ENCODE peak calls at places on chromosomes 6 and 20, in six cellular contexts. One of them, this sample, is unnamed.

GRCh38 chr6:90294008-90294511 is 2.6 kb downstream of the BACH2 start:
- DNase-seq in HepG2: no peak
- DNase-seq in left cardiac atrium: no peak
- DNase-seq in type B pancreatic cell: no peak
- DNase-seq in SJCRH30: no peak
- DNase-seq in mucosa of descending colon: no peak
- DNase-seq in this sample: no peak

GRCh38 chr6:137217801-137218472 is 1.2 kb downstream of the IFNGR1 start:
- DNase-seq in HepG2: peak
- DNase-seq in left cardiac atrium: peak
- DNase-seq in type B pancreatic cell: no peak
- DNase-seq in SJCRH30: no peak
- DNase-seq in mucosa of descending colon: no peak
- DNase-seq in this sample: no peak

GRCh38 chr6:100269189-100269588 is 195.5 kb downstream of the SIM1 start:
- DNase-seq in HepG2: no peak
- DNase-seq in left cardiac atrium: no peak
- DNase-seq in type B pancreatic cell: no peak
- DNase-seq in SJCRH30: no peak
- DNase-seq in mucosa of descending colon: no peak
- DNase-seq in this sample: no peak

GRCh38 chr20:58854638-58855471 is 2.3 kb downstream of the GNAS start:
- DNase-seq in HepG2: no peak
- DNase-seq in left cardiac atrium: no peak
- DNase-seq in type B pancreatic cell: no peak
- DNase-seq in SJCRH30: no peak
- DNase-seq in mucosa of descending colon: peak
- DNase-seq in this sample: no peak

GRCh38 chr6:301526-301925 is 9.2 kb downstream of the DUSP22 start:
- DNase-seq in HepG2: no peak
- DNase-seq in left cardiac atrium: no peak
- DNase-seq in type B pancreatic cell: no peak
- DNase-seq in SJCRH30: no peak
- DNase-seq in mucosa of descending colon: no peak
- DNase-seq in this sample: no peak

GRCh38 chr6:56888687-56889086 is 66.2 kb upstream of the BEND6 start:
- DNase-seq in HepG2: no peak
- DNase-seq in left cardiac atrium: no peak
- DNase-seq in type B pancreatic cell: no peak
- DNase-seq in SJCRH30: no peak
- DNase-seq in mucosa of descending colon: no peak
- DNase-seq in this sample: no peak

GRCh38 chr20:35271904-35272303 is 6.0 kb downstream of the MMP24OS start:
- DNase-seq in HepG2: no peak
- DNase-seq in left cardiac atrium: no peak
- DNase-seq in type B pancreatic cell: no peak
- DNase-seq in SJCRH30: no peak
- DNase-seq in mucosa of descending colon: no peak
- DNase-seq in this sample: no peak

GRCh38 chr6:160930547-160931377 is 60.8 kb upstream of the MAP3K4 start:
- DNase-seq in HepG2: peak
- DNase-seq in left cardiac atrium: peak
- DNase-seq in type B pancreatic cell: peak
- DNase-seq in SJCRH30: peak
- DNase-seq in mucosa of descending colon: peak
- DNase-seq in this sample: peak

GRCh38 chr20:2135018-2135417 is 33.4 kb downstream of the STK35 start:
- DNase-seq in HepG2: no peak
- DNase-seq in left cardiac atrium: no peak
- DNase-seq in type B pancreatic cell: no peak
- DNase-seq in SJCRH30: no peak
- DNase-seq in mucosa of descending colon: no peak
- DNase-seq in this sample: no peak

GRCh38 chr6:28725890-28726348 is 197.9 kb downstream of the TRIM27 start:
- DNase-seq in HepG2: peak
- DNase-seq in left cardiac atrium: no peak
- DNase-seq in type B pancreatic cell: no peak
- DNase-seq in SJCRH30: no peak
- DNase-seq in mucosa of descending colon: no peak
- DNase-seq in this sample: no peak

GRCh38 chr20:44231713-44232468 is 15.2 kb upstream of the GDAP1L1 start:
- DNase-seq in HepG2: peak
- DNase-seq in left cardiac atrium: no peak
- DNase-seq in type B pancreatic cell: no peak
- DNase-seq in SJCRH30: peak
- DNase-seq in mucosa of descending colon: no peak
- DNase-seq in this sample: no peak

GRCh38 chr20:62804632-62805364 is at the start of gene OGFR:
- DNase-seq in HepG2: no peak
- DNase-seq in left cardiac atrium: peak
- DNase-seq in type B pancreatic cell: no peak
- DNase-seq in SJCRH30: peak
- DNase-seq in mucosa of descending colon: peak
- DNase-seq in this sample: peak

GRCh38 chr6:42046491-42047219 is 3.7 kb upstream of the TAF8 start:
- DNase-seq in HepG2: no peak
- DNase-seq in left cardiac atrium: no peak
- DNase-seq in type B pancreatic cell: no peak
- DNase-seq in SJCRH30: peak
- DNase-seq in mucosa of descending colon: no peak
- DNase-seq in this sample: no peak

GRCh38 chr20:45592574-45593189 is 13.6 kb upstream of the WFDC8 start:
- DNase-seq in HepG2: peak
- DNase-seq in left cardiac atrium: no peak
- DNase-seq in type B pancreatic cell: no peak
- DNase-seq in SJCRH30: peak
- DNase-seq in mucosa of descending colon: no peak
- DNase-seq in this sample: no peak

GRCh38 chr6:159952289-159953005 is 16.4 kb upstream of the IGF2R start:
- DNase-seq in HepG2: no peak
- DNase-seq in left cardiac atrium: no peak
- DNase-seq in type B pancreatic cell: no peak
- DNase-seq in SJCRH30: no peak
- DNase-seq in mucosa of descending colon: no peak
- DNase-seq in this sample: no peak

GRCh38 chr6:81787313-81788068 is 35.0 kb upstream of the TENT5A start:
- DNase-seq in HepG2: peak
- DNase-seq in left cardiac atrium: no peak
- DNase-seq in type B pancreatic cell: no peak
- DNase-seq in SJCRH30: no peak
- DNase-seq in mucosa of descending colon: no peak
- DNase-seq in this sample: no peak

GRCh38 chr20:44083220-44083933 is 103.6 kb downstream of the JPH2 start:
- DNase-seq in HepG2: no peak
- DNase-seq in left cardiac atrium: peak
- DNase-seq in type B pancreatic cell: no peak
- DNase-seq in SJCRH30: peak
- DNase-seq in mucosa of descending colon: no peak
- DNase-seq in this sample: no peak

GRCh38 chr20:10216146-10216741 is 2.4 kb upstream of the SNAP25 start:
- DNase-seq in HepG2: no peak
- DNase-seq in left cardiac atrium: no peak
- DNase-seq in type B pancreatic cell: no peak
- DNase-seq in SJCRH30: no peak
- DNase-seq in mucosa of descending colon: no peak
- DNase-seq in this sample: no peak

GRCh38 chr6:163554663-163555062 is 140.1 kb downstream of the QKI start:
- DNase-seq in HepG2: peak
- DNase-seq in left cardiac atrium: peak
- DNase-seq in type B pancreatic cell: no peak
- DNase-seq in SJCRH30: peak
- DNase-seq in mucosa of descending colon: peak
- DNase-seq in this sample: no peak

GRCh38 chr6:14228571-14228970 is 111.0 kb downstream of the CD83 start:
- DNase-seq in HepG2: no peak
- DNase-seq in left cardiac atrium: no peak
- DNase-seq in type B pancreatic cell: no peak
- DNase-seq in SJCRH30: no peak
- DNase-seq in mucosa of descending colon: no peak
- DNase-seq in this sample: no peak

GRCh38 chr6:166381733-166382499 is 824 bp downstream of the MPC1 start:
- DNase-seq in HepG2: peak
- DNase-seq in left cardiac atrium: peak
- DNase-seq in type B pancreatic cell: peak
- DNase-seq in SJCRH30: peak
- DNase-seq in mucosa of descending colon: peak
- DNase-seq in this sample: peak

GRCh38 chr6:168163096-168163731 is 84.2 kb upstream of the FRMD1 start:
- DNase-seq in HepG2: no peak
- DNase-seq in left cardiac atrium: no peak
- DNase-seq in type B pancreatic cell: no peak
- DNase-seq in SJCRH30: peak
- DNase-seq in mucosa of descending colon: no peak
- DNase-seq in this sample: no peak

GRCh38 chr6:146968041-146968760 is 236.0 kb upstream of the STXBP5 start:
- DNase-seq in HepG2: no peak
- DNase-seq in left cardiac atrium: no peak
- DNase-seq in type B pancreatic cell: no peak
- DNase-seq in SJCRH30: peak
- DNase-seq in mucosa of descending colon: no peak
- DNase-seq in this sample: no peak

GRCh38 chr20:57335392-57335791 is 5.8 kb downstream of the SPO11 start:
- DNase-seq in HepG2: no peak
- DNase-seq in left cardiac atrium: no peak
- DNase-seq in type B pancreatic cell: no peak
- DNase-seq in SJCRH30: peak
- DNase-seq in mucosa of descending colon: no peak
- DNase-seq in this sample: no peak

GRCh38 chr6:161618816-161619454 is 345.1 kb upstream of the AGPAT4 start:
- DNase-seq in HepG2: peak
- DNase-seq in left cardiac atrium: peak
- DNase-seq in type B pancreatic cell: no peak
- DNase-seq in SJCRH30: peak
- DNase-seq in mucosa of descending colon: no peak
- DNase-seq in this sample: no peak

GRCh38 chr6:44000164-44000842 is 126.9 kb downstream of the MRPL14 start:
- DNase-seq in HepG2: no peak
- DNase-seq in left cardiac atrium: no peak
- DNase-seq in type B pancreatic cell: no peak
- DNase-seq in SJCRH30: no peak
- DNase-seq in mucosa of descending colon: peak
- DNase-seq in this sample: no peak

GRCh38 chr20:20003088-20003954 is 13.8 kb upstream of the NAA20 start:
- DNase-seq in HepG2: no peak
- DNase-seq in left cardiac atrium: no peak
- DNase-seq in type B pancreatic cell: no peak
- DNase-seq in SJCRH30: peak
- DNase-seq in mucosa of descending colon: no peak
- DNase-seq in this sample: peak

GRCh38 chr6:73143551-73143950 is 81.7 kb downstream of the KHDC1L start:
- DNase-seq in HepG2: no peak
- DNase-seq in left cardiac atrium: no peak
- DNase-seq in type B pancreatic cell: no peak
- DNase-seq in SJCRH30: no peak
- DNase-seq in mucosa of descending colon: no peak
- DNase-seq in this sample: no peak

This sample was measured in ovary.